ENCODE peak calls at places on chromosomes 12 and 14, in nine cellular contexts. V is body of pancreas, O is fibroblast of lung, I is adipocyte, Y is Karpas-422, N is H7, D is tibial artery, E is cardiac fibroblast, K is mesendoderm. G is an unnamed sample.

GRCh38 chr12:464484-465267 is 4.9 kb downstream of the B4GALNT3 start:
- DNase-seq in V (no peak), O (peak), I (peak), Y (no peak), N (no peak), D (no peak), E (no peak), K (no peak), G (no peak)

GRCh38 chr12:51393676-51394545 is 2.7 kb upstream of the GALNT6 start:
- DNase-seq in V (no peak), O (peak), I (peak), Y (no peak), N (no peak), D (no peak), E (peak), K (no peak), G (peak)

GRCh38 chr12:112005419-112006395 is 7.3 kb downstream of the TMEM116 start:
- DNase-seq in V (peak), O (peak), I (peak), Y (no peak), N (peak), D (no peak), E (no peak), K (peak), G (no peak)

GRCh38 chr12:72632286-72632685 is 360.1 kb downstream of the TRHDE start:
- DNase-seq in V (no peak), O (peak), I (peak), Y (no peak), N (no peak), D (no peak), E (no peak), K (no peak), G (no peak)

GRCh38 chr12:131494741-131495524 is 216.0 kb upstream of the SFSWAP start:
- DNase-seq in V (no peak), O (no peak), I (no peak), Y (no peak), N (no peak), D (no peak), E (no peak), K (no peak), G (no peak)

GRCh38 chr12:27975222-27976136 is 2.9 kb upstream of the PTHLH start:
- DNase-seq in V (peak), O (peak), I (peak), Y (no peak), N (peak), D (no peak), E (peak), K (peak), G (no peak)

GRCh38 chr12:25883026-25883928 is 75.2 kb upstream of the RASSF8 start:
- DNase-seq in V (no peak), O (no peak), I (no peak), Y (no peak), N (no peak), D (no peak), E (no peak), K (peak), G (no peak)

GRCh38 chr12:70692681-70693288 is 55.6 kb upstream of the PTPRB start:
- DNase-seq in V (no peak), O (peak), I (peak), Y (peak), N (peak), D (no peak), E (peak), K (peak), G (no peak)

GRCh38 chr14:71060274-71060673 is 153.0 kb downstream of the PCNX1 start:
- DNase-seq in V (no peak), O (no peak), I (peak), Y (no peak), N (no peak), D (no peak), E (peak), K (no peak), G (no peak)

GRCh38 chr14:55107766-55108554 is 21.1 kb upstream of the LGALS3 start:
- DNase-seq in V (peak), O (peak), I (peak), Y (no peak), N (peak), D (peak), E (peak), K (peak), G (peak)

GRCh38 chr12:6647083-6647604 is at the start of gene ACRBP:
- DNase-seq in V (peak), O (peak), I (peak), Y (no peak), N (peak), D (peak), E (peak), K (peak), G (peak)

GRCh38 chr12:78181544-78182162 is 351.0 kb downstream of the NAV3 start:
- DNase-seq in V (no peak), O (no peak), I (peak), Y (peak), N (no peak), D (no peak), E (peak), K (peak), G (peak)

GRCh38 chr14:101970830-101971400 is 6.5 kb downstream of the DYNC1H1 start:
- DNase-seq in V (no peak), O (no peak), I (no peak), Y (peak), N (no peak), D (no peak), E (no peak), K (no peak), G (no peak)

GRCh38 chr14:102015045-102015685 is 50.8 kb downstream of the DYNC1H1 start:
- DNase-seq in V (no peak), O (no peak), I (peak), Y (no peak), N (no peak), D (no peak), E (peak), K (no peak), G (no peak)

GRCh38 chr12:52953181-52953841 is 4.4 kb downstream of the KRT18 start:
- DNase-seq in V (no peak), O (no peak), I (no peak), Y (no peak), N (no peak), D (no peak), E (no peak), K (no peak), G (no peak)

GRCh38 chr14:105087308-105087962 is 22.2 kb upstream of the GPR132 start:
- DNase-seq in V (no peak), O (peak), I (peak), Y (no peak), N (peak), D (no peak), E (peak), K (peak), G (no peak)

GRCh38 chr14:99756796-99757195 is 36.4 kb upstream of the EML1 start:
- DNase-seq in V (peak), O (peak), I (no peak), Y (no peak), N (no peak), D (peak), E (no peak), K (no peak), G (no peak)

GRCh38 chr12:46777587-46777986 is 48.2 kb downstream of the SLC38A4 start:
- DNase-seq in V (no peak), O (no peak), I (no peak), Y (no peak), N (no peak), D (no peak), E (no peak), K (no peak), G (no peak)

GRCh38 chr12:95997911-95998510 is 1.9 kb upstream of the HAL start:
- DNase-seq in V (no peak), O (peak), I (no peak), Y (no peak), N (no peak), D (no peak), E (peak), K (no peak), G (no peak)

GRCh38 chr12:25670076-25671055 is 117.3 kb upstream of the LMNTD1 start:
- DNase-seq in V (no peak), O (peak), I (no peak), Y (no peak), N (no peak), D (no peak), E (peak), K (peak), G (no peak)

GRCh38 chr12:66176525-66176924 is 6.7 kb upstream of the TMBIM4 start:
- DNase-seq in V (no peak), O (no peak), I (no peak), Y (peak), N (no peak), D (no peak), E (peak), K (peak), G (no peak)

GRCh38 chr12:79058342-79058741 is 193.8 kb downstream of the SYT1 start:
- DNase-seq in V (no peak), O (peak), I (peak), Y (no peak), N (no peak), D (no peak), E (peak), K (peak), G (no peak)

GRCh38 chr14:55103005-55103640 is 25.9 kb upstream of the LGALS3 start:
- DNase-seq in V (peak), O (peak), I (peak), Y (no peak), N (peak), D (peak), E (peak), K (peak), G (peak)

GRCh38 chr12:116136340-116136739 is 141.2 kb downstream of the MED13L start:
- DNase-seq in V (no peak), O (peak), I (no peak), Y (no peak), N (no peak), D (no peak), E (peak), K (no peak), G (no peak)

GRCh38 chr12:4032906-4033628 is 159.9 kb upstream of the PARP11 start:
- DNase-seq in V (no peak), O (peak), I (peak), Y (no peak), N (no peak), D (peak), E (no peak), K (no peak), G (no peak)

GRCh38 chr12:52211716-52212585 is 20.1 kb upstream of the KRT80 start:
- DNase-seq in V (peak), O (no peak), I (no peak), Y (no peak), N (no peak), D (peak), E (no peak), K (no peak), G (no peak)

GRCh38 chr14:100880271-100881101 is 23.0 kb downstream of the RTL1 start:
- DNase-seq in V (no peak), O (no peak), I (no peak), Y (no peak), N (no peak), D (no peak), E (no peak), K (no peak), G (no peak)
- H3K4me3 ChIP-seq in V (no peak), O (no peak), I (no peak), Y (no peak), N (no peak), D (no peak), E (no peak), K (no peak), G (no peak)

GRCh38 chr12:121996945-121997612 is 24.6 kb upstream of the BCL7A start:
- DNase-seq in V (no peak), O (peak), I (no peak), Y (peak), N (no peak), D (no peak), E (peak), K (no peak), G (no peak)

GRCh38 chr12:121992059-121992879 is 29.4 kb upstream of the BCL7A start:
- DNase-seq in V (no peak), O (peak), I (peak), Y (no peak), N (peak), D (no peak), E (peak), K (no peak), G (peak)

GRCh38 chr12:122001379-122002209 is 20.1 kb upstream of the BCL7A start:
- DNase-seq in V (no peak), O (no peak), I (no peak), Y (no peak), N (peak), D (no peak), E (no peak), K (no peak), G (no peak)

GRCh38 chr12:121990692-121991603 is 30.7 kb upstream of the BCL7A start:
- DNase-seq in V (no peak), O (peak), I (no peak), Y (peak), N (no peak), D (no peak), E (peak), K (no peak), G (peak)

DNA sequence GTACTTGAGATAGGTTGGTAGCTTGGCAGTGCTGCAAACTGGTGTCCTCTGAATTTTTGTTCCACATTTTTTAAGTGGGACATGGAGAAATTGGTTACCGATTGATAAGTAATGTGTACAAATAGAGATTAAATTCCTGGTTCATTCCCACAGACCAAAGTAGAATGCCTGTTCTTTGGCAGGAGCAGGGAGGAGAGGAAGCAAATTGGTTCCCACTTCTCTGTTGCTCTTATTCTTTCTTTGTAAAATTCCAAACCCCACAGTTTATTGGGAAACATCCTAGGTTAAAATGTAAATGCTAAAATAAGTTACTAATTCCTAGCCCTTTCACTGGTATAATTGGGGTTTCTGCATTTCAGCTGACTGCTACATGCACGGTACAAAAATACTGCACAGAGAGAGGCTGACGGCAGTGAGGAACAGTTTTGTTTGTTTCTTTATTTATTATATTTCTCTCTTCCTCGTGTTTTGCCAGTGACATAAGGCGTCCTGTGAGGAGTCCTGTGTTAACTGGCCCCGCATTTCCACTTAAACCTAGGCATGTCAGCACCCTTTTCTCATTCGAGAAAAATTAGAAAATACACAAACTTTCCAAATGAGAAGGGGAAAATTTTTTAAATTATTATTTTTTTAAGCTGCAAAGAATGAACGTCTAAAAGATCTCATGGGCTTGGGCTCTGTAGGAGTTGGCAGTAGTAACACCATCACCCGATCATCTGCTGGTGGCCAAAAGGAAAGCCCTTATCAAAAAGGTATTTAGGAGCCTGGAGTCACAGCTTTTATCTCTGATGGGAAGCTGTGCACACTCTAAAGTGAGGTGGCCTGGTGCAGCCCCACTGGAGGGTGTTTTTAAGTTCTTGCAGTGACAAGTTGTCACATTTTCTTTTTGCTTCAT is 25.4 kb upstream of the BCL7A start:
- DNase-seq in V (peak), O (no peak), I (no peak), Y (peak), N (no peak), D (no peak), E (no peak), K (peak), G (no peak)
- H3K4me3 ChIP-seq in V (no peak), O (no peak), I (no peak), Y (no peak), N (no peak), D (no peak), E (no peak), K (no peak), G (no peak)

GRCh38 chr14:91373591-91374245 is 43.9 kb downstream of the CCDC88C start:
- DNase-seq in V (no peak), O (no peak), I (no peak), Y (peak), N (no peak), D (no peak), E (no peak), K (no peak), G (peak)
- H3K4me3 ChIP-seq in V (no peak), O (no peak), I (no peak), Y (peak), N (no peak), D (no peak), E (no peak), K (no peak), G (peak)

GRCh38 chr14:93727039-93727740 is 61.1 kb downstream of the PRIMA1 start:
- DNase-seq in V (no peak), O (no peak), I (no peak), Y (no peak), N (peak), D (no peak), E (no peak), K (no peak), G (no peak)
- H3K4me3 ChIP-seq in V (no peak), O (no peak), I (no peak), Y (no peak), N (no peak), D (no peak), E (no peak), K (no peak), G (no peak)

GRCh38 chr12:128682542-128683315 is 141.0 kb downstream of the SLC15A4 start:
- DNase-seq in V (no peak), O (no peak), I (no peak), Y (no peak), N (no peak), D (no peak), E (no peak), K (no peak), G (no peak)
- H3K4me3 ChIP-seq in V (no peak), O (no peak), I (no peak), Y (no peak), N (no peak), D (no peak), E (no peak), K (no peak), G (no peak)

GRCh38 chr12:94266796-94267529 is 118.6 kb downstream of the PLXNC1 start:
- DNase-seq in V (no peak), O (peak), I (peak), Y (no peak), N (no peak), D (no peak), E (peak), K (no peak), G (no peak)

GRCh38 chr12:94266390-94266789 is 118.0 kb downstream of the PLXNC1 start:
- DNase-seq in V (no peak), O (no peak), I (peak), Y (no peak), N (no peak), D (no peak), E (no peak), K (no peak), G (no peak)

GRCh38 chr12:94263905-94264655 is 115.7 kb downstream of the PLXNC1 start:
- DNase-seq in V (no peak), O (peak), I (no peak), Y (no peak), N (peak), D (no peak), E (no peak), K (peak), G (no peak)

GRCh38 chr12:94265966-94266365 is 117.6 kb downstream of the PLXNC1 start:
- DNase-seq in V (no peak), O (no peak), I (peak), Y (no peak), N (no peak), D (no peak), E (no peak), K (no peak), G (no peak)

DNA sequence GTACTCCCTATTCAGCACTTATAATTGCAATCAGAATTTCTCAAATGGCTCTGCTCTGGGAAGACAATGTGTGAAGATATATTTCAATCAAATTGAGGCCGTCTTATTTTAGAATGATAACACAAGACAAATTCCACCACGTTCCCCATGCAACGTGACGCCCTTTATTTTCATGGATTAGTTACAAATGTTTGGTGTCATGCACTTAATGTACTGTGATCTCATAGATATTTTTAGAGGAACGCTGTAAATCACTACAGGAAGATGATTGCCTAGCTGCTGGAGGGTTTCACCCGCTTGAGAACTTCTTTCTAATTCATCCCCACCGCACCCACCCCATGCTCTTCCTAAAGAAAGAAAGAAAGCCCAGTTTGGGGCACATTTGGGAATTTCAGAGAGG is 117.1 kb downstream of the PLXNC1 start:
- DNase-seq in V (no peak), O (no peak), I (no peak), Y (no peak), N (no peak), D (no peak), E (no peak), K (no peak), G (no peak)
- H3K4me3 ChIP-seq in V (no peak), O (no peak), I (no peak), Y (no peak), N (no peak), D (no peak), E (no peak), K (no peak), G (no peak)

GRCh38 chr12:54195736-54196347 is 7.1 kb upstream of the SMUG1 start:
- DNase-seq in V (no peak), O (peak), I (peak), Y (peak), N (no peak), D (no peak), E (peak), K (no peak), G (peak)
- H3K4me3 ChIP-seq in V (no peak), O (no peak), I (no peak), Y (peak), N (no peak), D (no peak), E (no peak), K (no peak), G (no peak)

GRCh38 chr14:23020143-23021128 is 10.5 kb upstream of the C14orf93 start:
- DNase-seq in V (no peak), O (no peak), I (no peak), Y (no peak), N (no peak), D (no peak), E (no peak), K (peak), G (no peak)
- H3K4me3 ChIP-seq in V (no peak), O (no peak), I (no peak), Y (no peak), N (no peak), D (no peak), E (no peak), K (no peak), G (no peak)

DNA sequence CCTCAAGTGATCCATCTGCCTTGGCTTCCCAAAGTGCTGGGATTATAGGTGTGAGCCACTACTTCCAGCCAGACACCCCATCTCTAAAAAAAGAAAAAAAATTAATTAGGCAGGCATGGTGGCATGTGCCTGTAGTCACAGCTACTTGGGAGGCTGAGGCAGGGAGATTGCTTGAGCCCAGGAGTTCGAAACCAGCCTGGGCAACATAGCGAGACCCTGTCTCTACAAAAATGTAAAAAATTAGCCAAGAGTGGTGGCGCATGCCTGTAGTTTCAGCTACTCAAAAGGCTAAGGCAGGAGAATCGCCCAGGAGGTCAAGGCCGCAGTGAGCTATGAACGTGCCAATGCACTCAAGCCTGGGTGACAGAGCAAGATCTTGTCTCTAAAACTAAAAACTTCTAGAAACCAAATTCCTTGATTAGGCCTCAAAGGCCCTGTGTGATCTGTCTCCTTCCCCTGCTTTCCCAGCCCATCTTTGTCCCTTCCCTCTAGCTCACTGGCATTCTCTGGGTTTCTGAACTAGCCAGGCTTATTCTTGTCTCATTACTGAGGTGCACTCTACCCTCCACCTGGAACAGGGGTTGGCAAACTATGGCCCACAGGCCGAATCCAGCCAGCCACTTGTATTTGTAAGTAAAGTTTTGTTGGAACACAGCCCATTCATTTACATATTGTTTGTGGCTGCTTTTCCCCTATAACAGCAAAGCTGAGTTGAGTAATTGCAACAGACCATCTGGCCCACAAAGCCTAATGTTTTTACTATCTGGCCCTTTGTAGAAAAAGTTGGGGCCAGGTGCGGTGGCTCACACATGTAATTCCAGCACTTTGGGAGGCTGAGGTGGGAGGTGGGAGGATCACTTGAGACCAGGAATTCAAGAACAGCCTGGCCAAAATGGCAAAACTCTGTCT is 17.2 kb upstream of the TPCN1 start:
- DNase-seq in V (no peak), O (no peak), I (peak), Y (no peak), N (no peak), D (no peak), E (peak), K (no peak), G (peak)
- H3K4me3 ChIP-seq in V (no peak), O (no peak), I (no peak), Y (no peak), N (no peak), D (no peak), E (no peak), K (no peak), G (no peak)